ENCODE peak calls at places on chromosomes 1 and 21, in nine cellular contexts. One of them, this sample, is unnamed.

GRCh38 chr1:206979379-206980043 is 9.3 kb upstream of the FCAMR start:
- DNase-seq in activated CD8-positive, alpha-beta T cell treated with anti-CD3 and anti-CD28 coated beads for 36 hours: no peak
- DNase-seq in GM12865: peak
- DNase-seq in H9: no peak
- DNase-seq in right atrium auricular region: no peak
- DNase-seq in AG09309: peak
- DNase-seq in HFF-Myc: no peak
- DNase-seq in MM.1S: peak
- DNase-seq in WTC11: no peak
- DNase-seq in this sample: no peak

GRCh38 chr1:18643154-18644012 is 12.7 kb downstream of the PAX7 start:
- DNase-seq in activated CD8-positive, alpha-beta T cell treated with anti-CD3 and anti-CD28 coated beads for 36 hours: peak
- DNase-seq in GM12865: no peak
- DNase-seq in H9: peak
- DNase-seq in right atrium auricular region: no peak
- DNase-seq in AG09309: no peak
- DNase-seq in HFF-Myc: no peak
- DNase-seq in MM.1S: no peak
- DNase-seq in WTC11: peak
- DNase-seq in this sample: no peak

GRCh38 chr21:38794978-38795377 is 10.8 kb upstream of the ETS2 start:
- DNase-seq in activated CD8-positive, alpha-beta T cell treated with anti-CD3 and anti-CD28 coated beads for 36 hours: no peak
- DNase-seq in GM12865: no peak
- DNase-seq in H9: no peak
- DNase-seq in right atrium auricular region: no peak
- DNase-seq in AG09309: no peak
- DNase-seq in HFF-Myc: no peak
- DNase-seq in MM.1S: no peak
- DNase-seq in WTC11: no peak
- DNase-seq in this sample: no peak

GRCh38 chr1:3680488-3681230 is 28.3 kb downstream of the TP73 start:
- DNase-seq in activated CD8-positive, alpha-beta T cell treated with anti-CD3 and anti-CD28 coated beads for 36 hours: no peak
- DNase-seq in GM12865: peak
- DNase-seq in H9: no peak
- DNase-seq in right atrium auricular region: no peak
- DNase-seq in AG09309: no peak
- DNase-seq in HFF-Myc: no peak
- DNase-seq in MM.1S: no peak
- DNase-seq in WTC11: no peak
- DNase-seq in this sample: no peak

GRCh38 chr1:245380790-245381535 is 226.2 kb downstream of the KIF26B start:
- DNase-seq in activated CD8-positive, alpha-beta T cell treated with anti-CD3 and anti-CD28 coated beads for 36 hours: peak
- DNase-seq in GM12865: no peak
- DNase-seq in H9: no peak
- DNase-seq in right atrium auricular region: no peak
- DNase-seq in AG09309: no peak
- DNase-seq in HFF-Myc: no peak
- DNase-seq in MM.1S: no peak
- DNase-seq in WTC11: no peak
- DNase-seq in this sample: no peak

GRCh38 chr21:36207577-36208320 is 51.1 kb downstream of the DOP1B start:
- DNase-seq in activated CD8-positive, alpha-beta T cell treated with anti-CD3 and anti-CD28 coated beads for 36 hours: peak
- DNase-seq in GM12865: peak
- DNase-seq in H9: no peak
- DNase-seq in right atrium auricular region: no peak
- DNase-seq in AG09309: no peak
- DNase-seq in HFF-Myc: no peak
- DNase-seq in MM.1S: no peak
- DNase-seq in WTC11: no peak
- DNase-seq in this sample: no peak

GRCh38 chr1:58768971-58769808 is 14.7 kb downstream of the JUN start:
- DNase-seq in activated CD8-positive, alpha-beta T cell treated with anti-CD3 and anti-CD28 coated beads for 36 hours: peak
- DNase-seq in GM12865: peak
- DNase-seq in H9: peak
- DNase-seq in right atrium auricular region: peak
- DNase-seq in AG09309: no peak
- DNase-seq in HFF-Myc: no peak
- DNase-seq in MM.1S: no peak
- DNase-seq in WTC11: peak
- DNase-seq in this sample: no peak

GRCh38 chr1:203275656-203276272 is 29.6 kb upstream of the BTG2 start:
- DNase-seq in activated CD8-positive, alpha-beta T cell treated with anti-CD3 and anti-CD28 coated beads for 36 hours: no peak
- DNase-seq in GM12865: no peak
- DNase-seq in H9: no peak
- DNase-seq in right atrium auricular region: no peak
- DNase-seq in AG09309: no peak
- DNase-seq in HFF-Myc: no peak
- DNase-seq in MM.1S: no peak
- DNase-seq in WTC11: no peak
- DNase-seq in this sample: no peak

GRCh38 chr1:206512521-206513180 is 5.3 kb downstream of the RASSF5 start:
- DNase-seq in activated CD8-positive, alpha-beta T cell treated with anti-CD3 and anti-CD28 coated beads for 36 hours: no peak
- DNase-seq in GM12865: no peak
- DNase-seq in H9: no peak
- DNase-seq in right atrium auricular region: no peak
- DNase-seq in AG09309: no peak
- DNase-seq in HFF-Myc: no peak
- DNase-seq in MM.1S: no peak
- DNase-seq in WTC11: no peak
- DNase-seq in this sample: no peak

GRCh38 chr1:53133261-53134041 is 9.0 kb downstream of the SLC1A7 start:
- DNase-seq in activated CD8-positive, alpha-beta T cell treated with anti-CD3 and anti-CD28 coated beads for 36 hours: no peak
- DNase-seq in GM12865: no peak
- DNase-seq in H9: no peak
- DNase-seq in right atrium auricular region: no peak
- DNase-seq in AG09309: no peak
- DNase-seq in HFF-Myc: no peak
- DNase-seq in MM.1S: no peak
- DNase-seq in WTC11: no peak
- DNase-seq in this sample: no peak

GRCh38 chr1:150621497-150622113 is 7.8 kb downstream of the ENSA start:
- DNase-seq in activated CD8-positive, alpha-beta T cell treated with anti-CD3 and anti-CD28 coated beads for 36 hours: peak
- DNase-seq in GM12865: peak
- DNase-seq in H9: no peak
- DNase-seq in right atrium auricular region: peak
- DNase-seq in AG09309: no peak
- DNase-seq in HFF-Myc: no peak
- DNase-seq in MM.1S: peak
- DNase-seq in WTC11: peak
- DNase-seq in this sample: no peak

DNA sequence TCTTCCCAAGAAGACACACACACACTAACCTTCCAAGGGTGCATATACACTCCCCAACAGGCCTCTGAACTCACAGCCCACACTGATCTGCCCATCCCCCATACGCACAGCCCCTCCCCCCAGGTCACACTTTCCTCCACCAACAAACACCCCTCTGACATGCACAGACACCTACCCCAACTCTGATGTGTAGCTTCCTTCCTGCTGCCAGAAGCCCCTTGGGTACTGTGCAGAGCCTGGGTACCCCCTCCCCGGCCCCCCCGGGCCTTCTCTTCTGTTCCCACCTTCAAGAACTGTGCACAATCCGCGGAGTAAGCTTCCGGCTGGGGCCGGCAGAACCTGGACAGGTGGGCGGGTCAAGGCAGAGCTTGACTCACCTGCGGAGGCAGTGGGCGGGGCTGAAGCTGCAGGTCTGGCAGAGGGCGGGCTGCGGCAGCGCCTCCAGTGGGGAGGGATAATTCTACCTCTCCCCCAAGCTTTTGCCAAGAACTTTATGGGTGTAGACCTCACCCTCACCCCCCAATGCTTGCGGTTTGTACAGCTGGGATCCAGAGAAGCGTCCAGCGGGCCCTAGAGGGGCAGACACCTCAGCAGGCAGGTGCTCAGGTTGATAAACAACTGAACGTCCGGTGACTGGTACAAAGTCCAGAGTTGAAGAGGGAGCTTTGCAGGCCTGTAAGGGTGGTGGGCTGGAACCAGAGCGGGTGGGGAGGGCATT is at the start of gene C1orf210:
- DNase-seq in activated CD8-positive, alpha-beta T cell treated with anti-CD3 and anti-CD28 coated beads for 36 hours: peak
- DNase-seq in GM12865: no peak
- DNase-seq in H9: peak
- DNase-seq in right atrium auricular region: no peak
- DNase-seq in AG09309: no peak
- DNase-seq in HFF-Myc: no peak
- DNase-seq in MM.1S: no peak
- DNase-seq in WTC11: peak
- DNase-seq in this sample: no peak
- TF ChIP-seq CTCF in activated CD8-positive, alpha-beta T cell treated with anti-CD3 and anti-CD28 coated beads for 36 hours: no peak
- TF ChIP-seq CTCF in GM12865: no peak
- TF ChIP-seq CTCF in H9: peak
- TF ChIP-seq CTCF in right atrium auricular region: no peak
- TF ChIP-seq CTCF in AG09309: no peak
- TF ChIP-seq CTCF in HFF-Myc: no peak
- TF ChIP-seq CTCF in MM.1S: no peak
- TF ChIP-seq CTCF in WTC11: peak
- TF ChIP-seq CTCF in this sample: no peak

DNA sequence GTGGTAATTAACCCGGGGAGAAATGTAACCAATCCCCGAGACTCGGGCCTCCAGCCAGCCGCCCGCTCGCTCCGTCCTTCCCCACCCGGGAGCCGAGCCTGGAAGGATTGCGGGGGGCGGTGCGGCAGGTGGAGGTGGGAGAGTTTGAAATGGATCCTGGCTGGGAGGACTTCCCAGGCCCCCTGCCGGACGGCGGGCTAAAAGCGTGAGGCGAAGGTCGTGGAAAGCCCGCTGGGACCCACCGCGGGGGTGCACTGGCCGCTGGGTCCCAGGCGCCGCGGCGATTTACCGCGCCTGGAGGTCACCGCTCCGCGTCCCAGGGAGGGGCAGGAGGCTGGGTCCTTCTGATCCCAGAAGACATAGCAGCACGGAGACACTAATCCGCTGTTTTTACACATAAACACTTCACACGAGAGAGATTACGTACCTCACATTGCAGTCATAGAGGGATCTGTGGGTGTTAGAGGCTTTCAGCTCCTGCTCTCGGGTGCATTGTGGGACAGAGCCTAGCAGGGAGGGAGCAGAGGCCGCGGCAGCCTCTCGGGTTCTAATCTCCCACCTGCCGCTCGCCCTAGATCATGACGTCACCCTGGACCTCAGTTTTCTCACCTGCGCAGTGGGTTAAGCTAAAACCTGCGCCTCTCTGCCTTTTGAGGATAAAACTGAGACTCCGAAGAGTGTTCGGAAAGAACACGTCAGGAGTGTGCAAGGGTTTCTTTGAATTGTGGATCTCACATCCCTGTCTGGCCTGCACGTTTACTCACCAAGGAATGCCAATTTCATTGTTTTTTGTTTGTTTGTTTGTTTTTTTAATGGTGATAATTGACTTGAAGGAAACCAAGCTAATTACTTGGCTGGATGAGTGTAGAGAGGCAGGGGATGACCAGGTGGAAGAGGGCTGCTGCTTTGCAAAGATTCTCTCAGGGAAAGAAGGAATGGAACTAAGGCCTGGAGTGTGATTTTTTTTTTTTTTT is 17.1 kb upstream of the TMEM9 start:
- DNase-seq in activated CD8-positive, alpha-beta T cell treated with anti-CD3 and anti-CD28 coated beads for 36 hours: peak
- DNase-seq in GM12865: peak
- DNase-seq in H9: peak
- DNase-seq in right atrium auricular region: no peak
- DNase-seq in AG09309: no peak
- DNase-seq in HFF-Myc: no peak
- DNase-seq in MM.1S: peak
- DNase-seq in WTC11: peak
- DNase-seq in this sample: no peak
- TF ChIP-seq CTCF in activated CD8-positive, alpha-beta T cell treated with anti-CD3 and anti-CD28 coated beads for 36 hours: peak
- TF ChIP-seq CTCF in GM12865: peak
- TF ChIP-seq CTCF in H9: peak
- TF ChIP-seq CTCF in right atrium auricular region: no peak
- TF ChIP-seq CTCF in AG09309: peak
- TF ChIP-seq CTCF in HFF-Myc: peak
- TF ChIP-seq CTCF in MM.1S: peak
- TF ChIP-seq CTCF in WTC11: no peak
- TF ChIP-seq CTCF in this sample: peak

DNA sequence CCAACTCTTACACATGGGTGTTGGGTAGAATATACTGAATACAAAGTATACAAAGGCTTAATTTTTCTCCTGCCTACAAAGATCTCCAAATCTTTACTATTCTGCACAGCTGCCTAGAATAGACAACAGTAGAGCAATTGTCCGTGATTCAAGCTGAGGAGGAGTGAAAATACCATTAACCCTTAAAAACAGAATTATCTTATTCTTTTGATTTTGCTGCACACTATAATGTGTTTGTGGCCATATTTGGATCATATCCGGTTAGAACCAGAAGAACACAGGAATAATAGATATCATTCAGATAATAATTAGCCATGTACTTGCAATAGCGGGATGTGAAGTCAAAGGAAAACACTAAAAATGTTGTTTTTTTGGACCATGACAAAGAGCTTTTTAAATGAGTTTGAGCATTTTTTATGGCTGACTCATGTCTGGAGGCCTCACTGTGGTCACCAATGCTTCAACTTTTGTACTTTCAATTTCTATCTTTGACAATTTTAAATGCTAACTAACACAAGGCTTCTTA is 197.6 kb upstream of the FOXD3 start:
- DNase-seq in activated CD8-positive, alpha-beta T cell treated with anti-CD3 and anti-CD28 coated beads for 36 hours: no peak
- DNase-seq in GM12865: peak
- DNase-seq in H9: no peak
- DNase-seq in right atrium auricular region: no peak
- DNase-seq in AG09309: peak
- DNase-seq in HFF-Myc: peak
- DNase-seq in MM.1S: peak
- DNase-seq in WTC11: no peak
- DNase-seq in this sample: peak
- TF ChIP-seq CTCF in activated CD8-positive, alpha-beta T cell treated with anti-CD3 and anti-CD28 coated beads for 36 hours: no peak
- TF ChIP-seq CTCF in GM12865: no peak
- TF ChIP-seq CTCF in H9: no peak
- TF ChIP-seq CTCF in right atrium auricular region: no peak
- TF ChIP-seq CTCF in AG09309: no peak
- TF ChIP-seq CTCF in HFF-Myc: no peak
- TF ChIP-seq CTCF in MM.1S: no peak
- TF ChIP-seq CTCF in WTC11: no peak
- TF ChIP-seq CTCF in this sample: no peak

GRCh38 chr1:33087677-33088076 is 6.7 kb downstream of the AZIN2 start:
- DNase-seq in activated CD8-positive, alpha-beta T cell treated with anti-CD3 and anti-CD28 coated beads for 36 hours: no peak
- DNase-seq in GM12865: no peak
- DNase-seq in H9: no peak
- DNase-seq in right atrium auricular region: no peak
- DNase-seq in AG09309: no peak
- DNase-seq in HFF-Myc: no peak
- DNase-seq in MM.1S: no peak
- DNase-seq in WTC11: no peak
- DNase-seq in this sample: no peak

GRCh38 chr1:33089457-33089856 is 8.5 kb downstream of the AZIN2 start:
- DNase-seq in activated CD8-positive, alpha-beta T cell treated with anti-CD3 and anti-CD28 coated beads for 36 hours: no peak
- DNase-seq in GM12865: no peak
- DNase-seq in H9: no peak
- DNase-seq in right atrium auricular region: no peak
- DNase-seq in AG09309: no peak
- DNase-seq in HFF-Myc: no peak
- DNase-seq in MM.1S: no peak
- DNase-seq in WTC11: no peak
- DNase-seq in this sample: no peak

GRCh38 chr1:33088119-33088906 is 7.4 kb downstream of the AZIN2 start:
- DNase-seq in activated CD8-positive, alpha-beta T cell treated with anti-CD3 and anti-CD28 coated beads for 36 hours: peak
- DNase-seq in GM12865: peak
- DNase-seq in H9: no peak
- DNase-seq in right atrium auricular region: no peak
- DNase-seq in AG09309: no peak
- DNase-seq in HFF-Myc: no peak
- DNase-seq in MM.1S: peak
- DNase-seq in WTC11: no peak
- DNase-seq in this sample: no peak

GRCh38 chr1:33085332-33085731 is 4.4 kb downstream of the AZIN2 start:
- DNase-seq in activated CD8-positive, alpha-beta T cell treated with anti-CD3 and anti-CD28 coated beads for 36 hours: no peak
- DNase-seq in GM12865: no peak
- DNase-seq in H9: no peak
- DNase-seq in right atrium auricular region: no peak
- DNase-seq in AG09309: no peak
- DNase-seq in HFF-Myc: no peak
- DNase-seq in MM.1S: no peak
- DNase-seq in WTC11: no peak
- DNase-seq in this sample: no peak

GRCh38 chr1:33086384-33086850 is 5.5 kb downstream of the AZIN2 start:
- DNase-seq in activated CD8-positive, alpha-beta T cell treated with anti-CD3 and anti-CD28 coated beads for 36 hours: peak
- DNase-seq in GM12865: peak
- DNase-seq in H9: peak
- DNase-seq in right atrium auricular region: peak
- DNase-seq in AG09309: peak
- DNase-seq in HFF-Myc: no peak
- DNase-seq in MM.1S: peak
- DNase-seq in WTC11: peak
- DNase-seq in this sample: no peak
- TF ChIP-seq CTCF in activated CD8-positive, alpha-beta T cell treated with anti-CD3 and anti-CD28 coated beads for 36 hours: peak
- TF ChIP-seq CTCF in GM12865: peak
- TF ChIP-seq CTCF in H9: peak
- TF ChIP-seq CTCF in right atrium auricular region: peak
- TF ChIP-seq CTCF in AG09309: peak
- TF ChIP-seq CTCF in HFF-Myc: peak
- TF ChIP-seq CTCF in MM.1S: peak
- TF ChIP-seq CTCF in WTC11: peak
- TF ChIP-seq CTCF in this sample: peak

This sample was measured in AG04449.